ENCODE peak calls at places on chromosome 13, in eight cellular contexts. V is cerebellum; S is foreskin keratinocyte; X is Ammon's horn; K is NCI-H774; H is effector CD4-positive, alpha-beta T cell; O is RWPE1; U is NCI-H1048. E is an unnamed sample.

GRCh38 chr13:52838433-52839107 is 9.9 kb downstream of the PCDH8 start:
- DNase-seq in V (no peak), S (no peak), X (no peak), K (no peak), H (no peak), O (no peak), U (no peak), E (no peak)

GRCh38 chr13:102220681-102221228 is 181.1 kb downstream of the FGF14 start:
- DNase-seq in V (no peak), S (no peak), X (no peak), K (no peak), H (no peak), O (no peak), U (no peak), E (no peak)

GRCh38 chr13:108326318-108326717 is 56.8 kb downstream of the TNFSF13B start:
- DNase-seq in V (no peak), S (no peak), X (no peak), K (peak), H (no peak), O (no peak), U (no peak), E (no peak)

GRCh38 chr13:44815507-44816074 is 173.7 kb downstream of the NUFIP1 start:
- DNase-seq in V (no peak), S (peak), X (peak), K (no peak), H (no peak), O (peak), U (no peak), E (no peak)

GRCh38 chr13:113560645-113561416 is 23.7 kb upstream of the TFDP1 start:
- DNase-seq in V (no peak), S (no peak), X (no peak), K (no peak), H (no peak), O (no peak), U (no peak), E (no peak)

GRCh38 chr13:48891586-48891985 is 84.1 kb upstream of the FNDC3A start:
- DNase-seq in V (no peak), S (peak), X (no peak), K (no peak), H (no peak), O (peak), U (no peak), E (no peak)

GRCh38 chr13:79393564-79394249 is 12.3 kb downstream of the RBM26 start:
- DNase-seq in V (no peak), S (no peak), X (no peak), K (no peak), H (no peak), O (no peak), U (no peak), E (no peak)

GRCh38 chr13:48555441-48555840 is 22.6 kb upstream of the RCBTB2 start:
- DNase-seq in V (no peak), S (no peak), X (no peak), K (no peak), H (no peak), O (no peak), U (no peak), E (no peak)

GRCh38 chr13:44049546-44049945 is 169.8 kb downstream of the LACC1 start:
- DNase-seq in V (no peak), S (no peak), X (no peak), K (no peak), H (no peak), O (no peak), U (no peak), E (no peak)

GRCh38 chr13:113843063-113843654 is 20.7 kb downstream of the GAS6 start:
- DNase-seq in V (no peak), S (no peak), X (no peak), K (no peak), H (no peak), O (no peak), U (no peak), E (no peak)

GRCh38 chr13:37934339-37935191 is 65.0 kb upstream of the TRPC4 start:
- DNase-seq in V (no peak), S (no peak), X (no peak), K (no peak), H (no peak), O (no peak), U (no peak), E (no peak)

GRCh38 chr13:42893346-42893745 is 98.7 kb downstream of the EPSTI1 start:
- DNase-seq in V (no peak), S (peak), X (no peak), K (no peak), H (no peak), O (peak), U (no peak), E (no peak)

GRCh38 chr13:32408296-32408998 is 19.5 kb downstream of the N4BP2L1 start:
- DNase-seq in V (no peak), S (no peak), X (no peak), K (no peak), H (no peak), O (no peak), U (no peak), E (no peak)

GRCh38 chr13:93225610-93226009 is 997 bp upstream of the GPC6 start:
- DNase-seq in V (no peak), S (no peak), X (no peak), K (no peak), H (no peak), O (no peak), U (no peak), E (no peak)

GRCh38 chr13:56861472-56861871 is 279.2 kb upstream of the PRR20A start:
- DNase-seq in V (no peak), S (peak), X (no peak), K (no peak), H (no peak), O (no peak), U (no peak), E (no peak)

GRCh38 chr13:108120332-108120731 is 95.0 kb downstream of the LIG4 start:
- DNase-seq in V (no peak), S (no peak), X (peak), K (peak), H (no peak), O (no peak), U (no peak), E (no peak)

GRCh38 chr13:30097089-30097488 is 210.3 kb downstream of the KATNAL1 start:
- DNase-seq in V (no peak), S (no peak), X (no peak), K (no peak), H (no peak), O (no peak), U (no peak), E (no peak)

GRCh38 chr13:99926014-99926731 is 45.4 kb downstream of the ZIC5 start:
- DNase-seq in V (peak), S (no peak), X (peak), K (peak), H (no peak), O (peak), U (no peak), E (no peak)

GRCh38 chr13:102039264-102039663 is 362.6 kb downstream of the FGF14 start:
- DNase-seq in V (no peak), S (no peak), X (no peak), K (no peak), H (no peak), O (no peak), U (no peak), E (no peak)

GRCh38 chr13:50969691-50970090 is 60.1 kb downstream of the RNASEH2B start:
- DNase-seq in V (peak), S (no peak), X (peak), K (no peak), H (no peak), O (no peak), U (no peak), E (no peak)

GRCh38 chr13:103187621-103188020 is 121.4 kb upstream of the SLC10A2 start:
- DNase-seq in V (no peak), S (no peak), X (no peak), K (no peak), H (no peak), O (no peak), U (no peak), E (no peak)

GRCh38 chr13:92224052-92224821 is 825.8 kb downstream of the GPC5 start:
- DNase-seq in V (no peak), S (peak), X (no peak), K (no peak), H (no peak), O (no peak), U (no peak), E (no peak)

GRCh38 chr13:97125051-97125809 is 96.9 kb upstream of the MBNL2 start:
- DNase-seq in V (no peak), S (peak), X (peak), K (no peak), H (no peak), O (peak), U (no peak), E (no peak)

GRCh38 chr13:54884645-54885044 is 1856.0 kb downstream of the OLFM4 start:
- DNase-seq in V (no peak), S (no peak), X (no peak), K (no peak), H (no peak), O (peak), U (no peak), E (no peak)

GRCh38 chr13:60519496-60519895 is 122.5 kb downstream of the TDRD3 start:
- DNase-seq in V (no peak), S (no peak), X (no peak), K (no peak), H (no peak), O (no peak), U (no peak), E (no peak)

GRCh38 chr13:48749699-48750473 is 96.2 kb downstream of the CYSLTR2 start:
- DNase-seq in V (no peak), S (peak), X (peak), K (no peak), H (peak), O (peak), U (no peak), E (peak)

GRCh38 chr13:106391271-106391670 is 144.2 kb downstream of the EFNB2 start:
- DNase-seq in V (no peak), S (no peak), X (no peak), K (no peak), H (no peak), O (no peak), U (no peak), E (no peak)